ENCODE peak calls at places on chromosomes 16 and 17, in six cellular contexts. Q is activated CD4-positive, CD25-positive, alpha-beta regulatory T cell; A is trophoblast cell; S is Daoy; I is iPS DF 6.9; H is T-helper 2 cell. J is an unnamed sample.

GRCh38 chr17:73357981-73358380 is 46.2 kb upstream of the CDC42EP4 start:
- DNase-seq in Q (no peak), A (no peak), S (no peak), I (no peak), H (no peak), J (no peak)

GRCh38 chr16:74743668-74744299 is 30.8 kb downstream of the FA2H start:
- DNase-seq in Q (no peak), A (peak), S (peak), I (no peak), H (no peak), J (no peak)

GRCh38 chr16:57986196-57986595 is 14.3 kb downstream of the ZNF319 start:
- DNase-seq in Q (no peak), A (no peak), S (no peak), I (no peak), H (no peak), J (no peak)

GRCh38 chr16:3859875-3860274 is 20.6 kb downstream of the CREBBP start:
- DNase-seq in Q (no peak), A (no peak), S (no peak), I (no peak), H (no peak), J (no peak)

GRCh38 chr17:39080416-39081179 is 70.8 kb downstream of the PLXDC1 start:
- DNase-seq in Q (no peak), A (no peak), S (peak), I (no peak), H (no peak), J (no peak)

GRCh38 chr16:84700518-84701277 is 898 bp downstream of the USP10 start:
- DNase-seq in Q (no peak), A (peak), S (peak), I (no peak), H (no peak), J (no peak)

GRCh38 chr17:77424585-77425344 is 284.0 kb downstream of the SEC14L1 start:
- DNase-seq in Q (no peak), A (no peak), S (peak), I (no peak), H (no peak), J (peak)

GRCh38 chr16:73152731-73153130 is 104.8 kb upstream of the ZFHX3 start:
- DNase-seq in Q (no peak), A (no peak), S (no peak), I (no peak), H (no peak), J (no peak)

GRCh38 chr16:2035431-2036199 is 8.9 kb downstream of the NHERF2 start:
- DNase-seq in Q (no peak), A (no peak), S (peak), I (no peak), H (no peak), J (no peak)

GRCh38 chr16:72963921-72964320 is 84.0 kb downstream of the ZFHX3 start:
- DNase-seq in Q (no peak), A (peak), S (no peak), I (no peak), H (no peak), J (no peak)

GRCh38 chr17:7884581-7885356 is 3.8 kb upstream of the CHD3 start:
- DNase-seq in Q (no peak), A (peak), S (peak), I (no peak), H (no peak), J (no peak)

GRCh38 chr17:79033741-79034501 is 10.0 kb downstream of the C1QTNF1 start:
- DNase-seq in Q (no peak), A (no peak), S (peak), I (no peak), H (no peak), J (no peak)

GRCh38 chr17:3892095-3892998 is 506 bp downstream of the CAMKK1 start:
- DNase-seq in Q (peak), A (peak), S (peak), I (no peak), H (peak), J (peak)

GRCh38 chr16:17497648-17498047 is 26.9 kb upstream of the XYLT1 start:
- DNase-seq in Q (no peak), A (peak), S (peak), I (no peak), H (no peak), J (no peak)

GRCh38 chr17:16915752-16916556 is 56.0 kb downstream of the TNFRSF13B start:
- DNase-seq in Q (no peak), A (peak), S (peak), I (peak), H (no peak), J (peak)

GRCh38 chr17:43905400-43905984 is 1.8 kb downstream of the MPP2 start:
- DNase-seq in Q (no peak), A (no peak), S (no peak), I (no peak), H (no peak), J (no peak)

GRCh38 chr17:58314706-58315015 is 13.9 kb downstream of the TSPOAP1 start:
- DNase-seq in Q (no peak), A (no peak), S (no peak), I (no peak), H (no peak), J (peak)

GRCh38 chr17:40122466-40122943 is 734 bp downstream of the MSL1 start:
- DNase-seq in Q (no peak), A (peak), S (peak), I (no peak), H (no peak), J (no peak)

GRCh38 chr16:67988675-67989074 is 8.4 kb upstream of the DPEP3 start:
- DNase-seq in Q (no peak), A (no peak), S (no peak), I (no peak), H (no peak), J (no peak)